ENCODE peak calls at places on chromosomes 7 and 10, in six cellular contexts. T, K, R, E, M and Y are unnamed samples.

GRCh38 chr10:11364241-11364640 is 247.2 kb downstream of the USP6NL start:
- DNase-seq in T (no peak), K (no peak), R (no peak), E (no peak), M (no peak), Y (no peak)

GRCh38 chr10:51879238-51879637 is 179.8 kb upstream of the CSTF2T start:
- DNase-seq in T (no peak), K (no peak), R (no peak), E (peak; percentile 96), M (no peak), Y (peak; percentile 98)

GRCh38 chr7:44084695-44085094 is 2.4 kb upstream of the POLM start:
- DNase-seq in T (no peak), K (no peak), R (no peak), E (no peak), M (no peak), Y (peak; percentile 52)

GRCh38 chr7:27901028-27901760 is 161.2 kb downstream of the TAX1BP1 start:
- DNase-seq in T (no peak), K (no peak), R (no peak), E (peak; percentile 54), M (no peak), Y (peak; percentile 67)

GRCh38 chr10:8279598-8279997 is 225.1 kb downstream of the GATA3 start:
- DNase-seq in T (no peak), K (no peak), R (no peak), E (peak; percentile 79), M (no peak), Y (peak; percentile 89)

GRCh38 chr10:79047875-79048638 is 20.7 kb upstream of the ZMIZ1 start:
- DNase-seq in T (no peak), K (no peak), R (peak; percentile 71), E (no peak), M (no peak), Y (no peak)

GRCh38 chr10:132572545-132572937 is 35.0 kb downstream of the INPP5A start:
- DNase-seq in T (no peak), K (peak; percentile 47), R (no peak), E (peak; percentile 50), M (no peak), Y (peak; percentile 36)

GRCh38 chr10:47336387-47337134 is 11.6 kb upstream of the RBP3 start:
- DNase-seq in T (no peak), K (no peak), R (no peak), E (no peak), M (no peak), Y (peak; percentile 8)

GRCh38 chr7:2851499-2851898 is 7.4 kb upstream of the GNA12 start:
- DNase-seq in T (no peak), K (no peak), R (no peak), E (no peak), M (no peak), Y (no peak)

GRCh38 chr7:149620961-149621360 is 123.4 kb upstream of the ZNF746 start:
- DNase-seq in T (no peak), K (no peak), R (peak; percentile 77), E (no peak), M (no peak), Y (no peak)

GRCh38 chr10:100327007-100327700 is 2.9 kb downstream of the PKD2L1 start:
- DNase-seq in T (no peak), K (no peak), R (peak; percentile 73), E (peak; percentile 34), M (no peak), Y (no peak)

GRCh38 chr7:123727071-123727837 is 21.5 kb downstream of the WASL start:
- DNase-seq in T (no peak), K (no peak), R (no peak), E (peak; percentile 90), M (no peak), Y (peak; percentile 95)

GRCh38 chr7:123729217-123729578 is 19.6 kb downstream of the WASL start:
- DNase-seq in T (no peak), K (no peak), R (no peak), E (no peak), M (no peak), Y (no peak)

GRCh38 chr7:123723913-123724312 is 24.9 kb downstream of the WASL start:
- DNase-seq in T (no peak), K (no peak), R (no peak), E (no peak), M (no peak), Y (no peak)

GRCh38 chr7:123724725-123725381 is 23.9 kb downstream of the WASL start:
- DNase-seq in T (no peak), K (no peak), R (no peak), E (peak; percentile 10), M (no peak), Y (peak; percentile 46)

DNA sequence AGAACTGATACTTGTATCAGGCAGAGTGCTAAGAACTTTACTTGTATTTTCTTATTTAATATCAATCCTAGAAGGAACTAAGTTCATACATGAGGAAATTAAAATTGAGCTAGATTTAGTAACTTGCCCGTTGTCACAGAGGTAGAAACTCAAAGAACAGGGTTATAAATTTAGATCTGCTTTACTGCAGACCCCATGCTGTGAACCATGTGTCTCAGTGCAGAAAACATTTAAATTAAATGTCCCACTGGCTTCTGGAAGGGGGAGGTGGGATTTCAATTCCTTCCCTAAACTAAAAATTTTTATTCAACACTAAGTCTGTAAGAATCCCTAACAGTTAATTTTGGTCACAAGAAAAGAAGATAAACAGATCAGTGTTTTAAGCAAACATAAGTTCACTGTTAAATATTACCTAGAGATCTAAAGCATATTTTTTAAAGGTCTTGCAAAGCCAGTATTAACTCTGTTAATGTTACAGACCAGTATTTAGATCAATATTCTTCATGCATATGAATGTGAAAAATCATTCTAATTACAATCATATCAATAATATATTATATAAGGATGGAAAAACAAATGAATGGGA is 23.1 kb downstream of the WASL start:
- DNase-seq in T (no peak), K (no peak), R (no peak), E (no peak), M (no peak), Y (no peak)
- H3K4me1 ChIP-seq in T (peaks cover 1% of the 10 kb centered on the region), K (peaks cover 4% of the 10 kb centered on the region), R (peaks cover 21% of the 10 kb centered on the region), E (peaks cover 22% of the 10 kb centered on the region), M (peaks cover 78% of the 10 kb centered on the region), Y (peaks cover 7% of the 10 kb centered on the region)

GRCh38 chr7:51430480-51431086 is 114.0 kb upstream of the COBL start:
- DNase-seq in T (peak; percentile 85), K (peak; percentile 71), R (peak; percentile 75), E (peak; percentile 51), M (peak; percentile 42), Y (peak; percentile 37)

GRCh38 chr7:51426163-51426562 is 109.6 kb upstream of the COBL start:
- DNase-seq in T (no peak), K (no peak), R (no peak), E (no peak), M (no peak), Y (no peak)

DNA sequence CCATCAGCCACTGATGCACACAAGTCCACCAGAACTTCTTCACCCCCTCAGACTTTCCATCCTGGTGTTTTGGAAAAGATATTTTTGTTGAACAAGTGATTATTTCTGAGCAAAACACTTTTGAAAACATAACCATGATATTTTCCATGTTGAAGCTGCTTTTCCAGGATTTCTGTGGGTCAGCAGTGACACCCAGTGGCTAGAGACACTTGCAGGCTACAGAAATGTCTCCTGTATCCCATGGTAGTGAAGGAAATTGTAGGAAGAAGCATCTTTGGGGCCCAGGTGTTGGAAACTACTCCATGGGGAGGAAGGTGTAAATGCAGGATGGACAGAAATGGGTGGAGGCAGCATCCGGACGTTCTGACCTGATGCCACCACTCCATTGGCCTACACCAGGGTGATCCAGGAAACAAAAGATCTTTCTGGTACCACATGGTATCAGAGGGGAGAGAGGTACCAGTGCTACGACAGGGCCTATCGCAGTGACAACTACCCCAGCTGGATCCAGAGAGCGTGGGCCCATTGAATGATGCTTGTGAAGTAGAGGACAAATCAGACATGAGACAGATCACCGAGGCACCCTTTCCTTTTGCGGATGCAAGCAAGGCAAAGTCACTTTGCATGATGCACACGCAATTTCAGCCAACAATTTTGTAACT is 111.7 kb upstream of the COBL start:
- DNase-seq in T (peak; percentile 56), K (no peak), R (peak; percentile 52), E (no peak), M (no peak), Y (no peak)
- TF ChIP-seq CTCF in T (peak; percentile 73), K (no peak), R (peak; percentile 52), E (no peak), M (no peak), Y (no peak)

GRCh38 chr7:75878312-75878768 is 494 bp upstream of the RHBDD2 start:
- DNase-seq in T (no peak), K (no peak), R (no peak), E (no peak), M (no peak), Y (no peak)

GRCh38 chr7:75878769-75879596 is at the start of gene RHBDD2:
- DNase-seq in T (peak; percentile 94), K (peak; percentile 95), R (peak; percentile 98), E (peak; percentile 95), M (peak; percentile 97), Y (peak; percentile 86)

GRCh38 chr7:75881436-75882095 is 2.7 kb downstream of the RHBDD2 start:
- DNase-seq in T (no peak), K (no peak), R (no peak), E (no peak), M (no peak), Y (no peak)

GRCh38 chr7:75880242-75880641 is 1.4 kb downstream of the RHBDD2 start:
- DNase-seq in T (no peak), K (no peak), R (no peak), E (no peak), M (no peak), Y (no peak)

DNA sequence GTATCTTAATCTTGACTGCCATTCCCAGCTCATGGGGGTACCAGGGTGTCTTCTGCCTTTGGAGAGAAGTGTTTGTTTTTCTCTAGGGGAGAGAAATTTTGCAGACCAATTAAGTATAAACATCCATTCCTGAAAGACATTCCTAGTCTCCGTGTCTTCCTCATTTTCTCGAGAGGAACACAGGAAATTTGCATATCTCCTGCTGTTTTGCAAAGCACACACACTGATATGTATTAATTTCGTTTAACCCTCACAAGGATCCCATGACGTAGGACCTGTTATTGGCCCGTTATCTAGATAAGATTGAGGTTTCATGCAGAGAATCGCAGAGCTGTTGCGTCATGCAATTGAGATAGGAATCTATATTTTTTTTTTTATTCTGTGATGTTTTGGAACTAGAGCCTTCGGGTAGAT is 944 bp downstream of the RHBDD2 start:
- DNase-seq in T (no peak), K (no peak), R (no peak), E (peak; percentile 54), M (no peak), Y (peak; percentile 83)
- H3K4me3 ChIP-seq in T (peak overlapping the region; percentile 97), K (peak overlapping the region; percentile 92), R (peak overlapping the region; percentile 90), E (peak overlapping the region; percentile 55), M (no peak overlapping the region), Y (peak overlapping the region; percentile 82)

DNA sequence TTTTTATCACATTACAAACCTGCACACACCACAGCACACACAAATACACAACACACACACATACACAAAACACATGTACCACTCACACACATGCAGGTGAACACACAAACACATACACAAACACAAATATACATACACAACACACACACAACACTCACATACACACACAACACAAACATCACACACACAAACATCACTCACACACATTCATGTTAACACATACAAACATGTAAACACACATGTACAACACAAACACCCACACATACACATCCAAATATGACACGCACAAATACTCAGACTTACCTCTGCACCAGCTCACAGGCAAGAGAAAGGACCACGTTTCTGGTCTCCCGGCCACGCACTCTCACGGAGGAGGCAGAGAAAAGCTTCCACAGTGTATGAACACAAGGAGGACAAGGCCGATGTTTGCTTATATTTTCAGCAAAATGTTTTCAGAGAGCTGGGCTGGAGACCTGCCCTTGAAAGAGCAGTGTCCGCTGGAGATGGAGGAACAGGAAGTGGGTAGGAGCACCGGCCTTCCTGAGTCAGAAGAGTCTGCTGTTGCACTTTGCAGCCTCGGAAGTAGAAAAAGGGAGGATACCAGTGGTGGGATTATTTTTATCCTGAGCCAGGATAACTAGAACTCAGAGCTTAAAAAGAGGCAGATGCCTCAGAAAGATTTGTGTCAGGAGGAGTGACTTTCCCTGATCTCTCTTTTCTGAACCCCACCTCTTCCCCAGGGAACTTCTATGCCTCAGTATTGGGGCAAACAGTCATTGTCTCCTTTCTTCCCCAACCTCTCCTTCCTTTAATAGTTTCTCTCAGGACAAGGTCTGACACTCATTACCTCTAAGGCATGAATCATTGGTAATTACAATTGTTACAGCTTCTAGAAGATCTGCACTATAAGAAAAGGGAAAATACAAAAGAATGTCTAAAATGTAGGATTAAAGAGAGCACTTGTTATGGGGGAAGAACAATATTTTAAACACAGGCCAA is at the start of gene GIMAP6:
- DNase-seq in T (no peak), K (no peak), R (peak; percentile 73), E (no peak), M (no peak), Y (no peak)
- H3K4me1 ChIP-seq in T (no peaks in the 10 kb centered on the region), K (no peaks in the 10 kb centered on the region), R (peaks cover 9% of the 10 kb centered on the region), E (peaks cover 8% of the 10 kb centered on the region), M (no peaks in the 10 kb centered on the region), Y (no peaks in the 10 kb centered on the region)